ENCODE peak calls at places on chromosomes 4 and X, in four cellular contexts. One of them, this sample, is unnamed.

GRCh38 chr4:124432500-124432899 is 280.0 kb downstream of the ANKRD50 start:
- DNase-seq in breast epithelium: no peak
- DNase-seq in transverse colon: no peak
- DNase-seq in stomach: no peak
- DNase-seq in this sample: peak; percentile 93

GRCh38 chr4:33262809-33263208 is 2542.6 kb downstream of the PCDH7 start:
- DNase-seq in breast epithelium: no peak
- DNase-seq in transverse colon: no peak
- DNase-seq in stomach: no peak
- DNase-seq in this sample: peak; percentile 64

GRCh38 chrX:39681885-39682284 is 415.9 kb downstream of the BCOR start:
- DNase-seq in transverse colon: no peak
- DNase-seq in stomach: no peak
- DNase-seq in breast epithelium: no peak
- DNase-seq in this sample: no peak

GRCh38 chrX:145405012-145405411 is 157.7 kb downstream of the SPANXN1 start:
- DNase-seq in transverse colon: no peak
- DNase-seq in breast epithelium: no peak
- DNase-seq in stomach: no peak
- DNase-seq in this sample: peak; percentile 62

GRCh38 chr4:151700566-151701316 is 60.1 kb downstream of the GATB start:
- DNase-seq in transverse colon: no peak
- DNase-seq in breast epithelium: no peak
- DNase-seq in stomach: no peak
- DNase-seq in this sample: no peak

GRCh38 chr4:13325744-13326143 is 158.4 kb downstream of the RAB28 start:
- DNase-seq in breast epithelium: no peak
- DNase-seq in stomach: no peak
- DNase-seq in transverse colon: no peak
- DNase-seq in this sample: no peak

GRCh38 chr4:111943796-111944203 is 201.5 kb upstream of the FAM241A start:
- DNase-seq in stomach: peak; percentile 48
- DNase-seq in transverse colon: peak; percentile 61
- DNase-seq in breast epithelium: no peak
- DNase-seq in this sample: peak; percentile 47

GRCh38 chr4:1579834-1580686 is 104.1 kb downstream of the FAM53A start:
- DNase-seq in stomach: peak; percentile 93
- DNase-seq in breast epithelium: no peak
- DNase-seq in transverse colon: peak; percentile 91
- DNase-seq in this sample: peak; percentile 88

GRCh38 chr4:71974681-71975080 is 57.1 kb upstream of the NPFFR2 start:
- DNase-seq in stomach: no peak
- DNase-seq in transverse colon: no peak
- DNase-seq in breast epithelium: no peak
- DNase-seq in this sample: peak; percentile 41

GRCh38 chr4:145935253-145936141 is 3.1 kb downstream of the ZNF827 start:
- DNase-seq in breast epithelium: no peak
- DNase-seq in transverse colon: peak; percentile 52
- DNase-seq in stomach: peak; percentile 31
- DNase-seq in this sample: no peak

GRCh38 chrX:99705696-99706095 is 704.4 kb downstream of the PCDH19 start:
- DNase-seq in transverse colon: no peak
- DNase-seq in breast epithelium: no peak
- DNase-seq in stomach: no peak
- DNase-seq in this sample: no peak

GRCh38 chrX:16348286-16348685 is 181.0 kb downstream of the MAGEB17 start:
- DNase-seq in stomach: no peak
- DNase-seq in breast epithelium: no peak
- DNase-seq in transverse colon: no peak
- DNase-seq in this sample: no peak

GRCh38 chr4:25506032-25506571 is 129.0 kb downstream of the ANAPC4 start:
- DNase-seq in transverse colon: no peak
- DNase-seq in breast epithelium: no peak
- DNase-seq in stomach: no peak
- DNase-seq in this sample: no peak

GRCh38 chrX:136047969-136048368 is 62.7 kb downstream of the SLC9A6 start:
- DNase-seq in breast epithelium: no peak
- DNase-seq in transverse colon: no peak
- DNase-seq in stomach: no peak
- DNase-seq in this sample: peak; percentile 37

GRCh38 chr4:127518022-127518421 is 114.7 kb upstream of the INTU start:
- DNase-seq in breast epithelium: no peak
- DNase-seq in transverse colon: no peak
- DNase-seq in stomach: no peak
- DNase-seq in this sample: no peak

GRCh38 chr4:7557447-7557846 is 122.7 kb upstream of the PSAPL1 start:
- DNase-seq in stomach: no peak
- DNase-seq in transverse colon: no peak
- DNase-seq in breast epithelium: no peak
- DNase-seq in this sample: peak; percentile 84

GRCh38 chrX:10016516-10017132 is 49.5 kb downstream of the CLDN34 start:
- DNase-seq in breast epithelium: no peak
- DNase-seq in transverse colon: no peak
- DNase-seq in stomach: no peak
- DNase-seq in this sample: peak; percentile 24

GRCh38 chr4:75696036-75696435 is 22.8 kb upstream of the G3BP2 start:
- DNase-seq in breast epithelium: no peak
- DNase-seq in stomach: no peak
- DNase-seq in transverse colon: peak; percentile 60
- DNase-seq in this sample: no peak

GRCh38 chr4:121168865-121169281 is 4.8 kb upstream of the TNIP3 start:
- DNase-seq in stomach: no peak
- DNase-seq in breast epithelium: no peak
- DNase-seq in transverse colon: no peak
- DNase-seq in this sample: no peak

GRCh38 chrX:18582910-18583493 is 88.9 kb downstream of the RS1 start:
- DNase-seq in stomach: no peak
- DNase-seq in transverse colon: no peak
- DNase-seq in breast epithelium: no peak
- DNase-seq in this sample: no peak

GRCh38 chrX:21004835-21005234 is 369.4 kb upstream of the CNKSR2 start:
- DNase-seq in breast epithelium: no peak
- DNase-seq in transverse colon: no peak
- DNase-seq in stomach: no peak
- DNase-seq in this sample: peak; percentile 77

GRCh38 chr4:7295917-7296660 is 103.8 kb downstream of the SORCS2 start:
- DNase-seq in stomach: no peak
- DNase-seq in transverse colon: peak; percentile 24
- DNase-seq in breast epithelium: no peak
- DNase-seq in this sample: peak; percentile 26

GRCh38 chrX:65522739-65523372 is 11.7 kb downstream of the LAS1L start:
- DNase-seq in breast epithelium: no peak
- DNase-seq in transverse colon: no peak
- DNase-seq in stomach: no peak
- DNase-seq in this sample: peak; percentile 41

GRCh38 chr4:184470785-184471110 is 3.6 kb downstream of the IRF2 start:
- DNase-seq in transverse colon: no peak
- DNase-seq in breast epithelium: no peak
- DNase-seq in stomach: no peak
- DNase-seq in this sample: no peak

GRCh38 chrX:19907794-19908193 is 20.4 kb upstream of the SH3KBP1 start:
- DNase-seq in stomach: no peak
- DNase-seq in transverse colon: no peak
- DNase-seq in breast epithelium: no peak
- DNase-seq in this sample: no peak

GRCh38 chr4:22030321-22030720 is 81.7 kb upstream of the KCNIP4 start:
- DNase-seq in transverse colon: no peak
- DNase-seq in breast epithelium: no peak
- DNase-seq in stomach: no peak
- DNase-seq in this sample: no peak

GRCh38 chr4:8723222-8723980 is 130.8 kb downstream of the CPZ start:
- DNase-seq in transverse colon: peak; percentile 5
- DNase-seq in breast epithelium: no peak
- DNase-seq in stomach: no peak
- DNase-seq in this sample: no peak

GRCh38 chr4:103204114-103204513 is 6.0 kb upstream of the CENPE start:
- DNase-seq in stomach: no peak
- DNase-seq in breast epithelium: no peak
- DNase-seq in transverse colon: no peak
- DNase-seq in this sample: peak; percentile 40

GRCh38 chr4:30256105-30256828 is 463.9 kb upstream of the PCDH7 start:
- DNase-seq in transverse colon: no peak
- DNase-seq in breast epithelium: no peak
- DNase-seq in stomach: no peak
- DNase-seq in this sample: peak; percentile 40

GRCh38 chrX:150450519-150451177 is 87.5 kb downstream of the MAMLD1 start:
- DNase-seq in stomach: no peak
- DNase-seq in breast epithelium: no peak
- DNase-seq in transverse colon: no peak
- DNase-seq in this sample: no peak

GRCh38 chr4:185424905-185425599 is 712 bp downstream of the UFSP2 start:
- DNase-seq in transverse colon: no peak
- DNase-seq in stomach: no peak
- DNase-seq in breast epithelium: no peak
- DNase-seq in this sample: no peak

GRCh38 chrX:76919761-76920160 is 492.3 kb downstream of the MAGEE1 start:
- DNase-seq in breast epithelium: no peak
- DNase-seq in stomach: no peak
- DNase-seq in transverse colon: no peak
- DNase-seq in this sample: no peak
- H3K4me1 ChIP-seq in breast epithelium: no peaks in the 10 kb centered on the region
- H3K4me1 ChIP-seq in stomach: no peaks in the 10 kb centered on the region
- H3K4me1 ChIP-seq in transverse colon: no peaks in the 10 kb centered on the region
- H3K4me1 ChIP-seq in this sample: no peaks in the 10 kb centered on the region

GRCh38 chrX:139085404-139085803 is 373.9 kb upstream of the FGF13 start:
- DNase-seq in transverse colon: no peak
- DNase-seq in breast epithelium: no peak
- DNase-seq in stomach: no peak
- DNase-seq in this sample: no peak

GRCh38 chrX:139078761-139079160 is 367.2 kb upstream of the FGF13 start:
- DNase-seq in stomach: no peak
- DNase-seq in transverse colon: no peak
- DNase-seq in breast epithelium: no peak
- DNase-seq in this sample: no peak

GRCh38 chrX:139079789-139080188 is 368.3 kb upstream of the FGF13 start:
- DNase-seq in stomach: no peak
- DNase-seq in breast epithelium: no peak
- DNase-seq in transverse colon: no peak
- DNase-seq in this sample: no peak

GRCh38 chrX:139083191-139083590 is 371.7 kb upstream of the FGF13 start:
- DNase-seq in stomach: no peak
- DNase-seq in transverse colon: no peak
- DNase-seq in breast epithelium: no peak
- DNase-seq in this sample: no peak

GRCh38 chrX:139081965-139082364 is 370.4 kb upstream of the FGF13 start:
- DNase-seq in breast epithelium: no peak
- DNase-seq in stomach: no peak
- DNase-seq in transverse colon: no peak
- DNase-seq in this sample: no peak
- H3K4me1 ChIP-seq in breast epithelium: no peaks in the 10 kb centered on the region
- H3K4me1 ChIP-seq in stomach: peaks cover 8% of the 10 kb centered on the region
- H3K4me1 ChIP-seq in transverse colon: no peaks in the 10 kb centered on the region
- H3K4me1 ChIP-seq in this sample: peaks cover 19% of the 10 kb centered on the region

DNA sequence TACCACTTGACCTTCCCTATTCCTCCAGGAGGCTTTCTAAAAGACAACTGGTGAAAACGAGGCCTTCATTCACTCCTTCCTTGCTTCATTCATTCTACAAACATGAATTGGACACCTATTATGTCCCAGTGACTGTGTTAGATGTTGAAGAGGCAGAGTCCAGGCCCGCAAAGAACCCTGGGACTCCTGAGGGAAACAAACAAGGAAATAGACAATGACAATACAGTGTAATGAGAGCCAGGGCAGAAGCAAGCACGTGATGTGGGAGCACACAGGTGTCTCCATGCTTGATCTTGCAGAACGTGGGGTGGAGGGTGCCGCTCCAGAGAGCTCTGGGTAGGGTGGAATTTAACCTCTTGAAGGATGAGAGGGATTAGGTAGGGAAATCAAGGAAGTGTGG is 137.6 kb upstream of the KLF3 start:
- DNase-seq in breast epithelium: no peak
- DNase-seq in stomach: no peak
- DNase-seq in transverse colon: no peak
- DNase-seq in this sample: no peak
- H3K4me1 ChIP-seq in breast epithelium: no peaks in the 10 kb centered on the region
- H3K4me1 ChIP-seq in stomach: peaks cover 17% of the 10 kb centered on the region
- H3K4me1 ChIP-seq in transverse colon: no peaks in the 10 kb centered on the region
- H3K4me1 ChIP-seq in this sample: peaks cover 14% of the 10 kb centered on the region

GRCh38 chr4:138804705-138805104 is 210.9 kb upstream of the NOCT start:
- DNase-seq in transverse colon: no peak
- DNase-seq in stomach: no peak
- DNase-seq in breast epithelium: no peak
- DNase-seq in this sample: no peak
- H3K4me1 ChIP-seq in transverse colon: no peaks in the 10 kb centered on the region
- H3K4me1 ChIP-seq in stomach: no peaks in the 10 kb centered on the region
- H3K4me1 ChIP-seq in breast epithelium: no peaks in the 10 kb centered on the region
- H3K4me1 ChIP-seq in this sample: no peaks in the 10 kb centered on the region

DNA sequence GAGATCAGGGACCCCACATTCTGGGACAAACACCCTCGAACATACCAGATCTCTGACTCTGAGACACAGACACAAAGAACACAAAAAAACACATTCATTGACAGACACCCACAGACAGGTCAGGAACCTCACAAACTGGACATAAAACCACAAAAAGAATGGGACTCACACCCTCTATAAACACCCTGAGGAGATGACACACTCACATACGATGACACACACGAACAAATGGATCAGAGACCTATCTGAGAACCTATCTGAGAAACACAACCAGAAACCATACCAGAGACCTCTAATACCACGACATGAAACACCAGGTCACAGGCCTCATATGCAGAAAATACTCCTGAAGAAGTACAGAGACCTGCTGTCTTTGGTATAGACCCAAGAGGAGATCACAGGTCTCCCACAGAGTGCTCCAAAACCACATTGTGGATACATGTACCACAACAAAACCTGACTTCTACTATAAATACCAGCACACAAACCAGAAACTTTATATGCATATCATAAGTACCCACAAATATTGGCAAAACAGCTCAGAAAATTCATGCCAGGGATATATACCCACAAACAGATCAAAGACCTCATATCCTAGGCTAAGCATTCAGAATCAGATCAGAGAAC is 19.5 kb downstream of the SUV39H1 start:
- DNase-seq in transverse colon: no peak
- DNase-seq in breast epithelium: no peak
- DNase-seq in stomach: no peak
- DNase-seq in this sample: peak; percentile 32
- H3K4me1 ChIP-seq in transverse colon: no peaks in the 10 kb centered on the region
- H3K4me1 ChIP-seq in breast epithelium: no peaks in the 10 kb centered on the region
- H3K4me1 ChIP-seq in stomach: no peaks in the 10 kb centered on the region
- H3K4me1 ChIP-seq in this sample: peaks cover 17% of the 10 kb centered on the region